ENCODE peak calls at places on chromosomes 4 and X, in seven cellular contexts. One of them, this sample, is unnamed.

GRCh38 chr4:168076989-168077725 is 15.2 kb upstream of the ANXA10 start:
- DNase-seq in non-pigmented ciliary epithelial cell: peak
- DNase-seq in NCI-H1092 treated with DMSO at 0.1 percent for 48 hours: peak
- DNase-seq in occipital lobe: peak
- DNase-seq in activated CD8-positive, alpha-beta memory T cell treated with anti-CD3 and anti-CD28 coated beads for 48 hours: peak
- DNase-seq in COR-L47: peak
- DNase-seq in T-helper 1 cell: no peak
- DNase-seq in this sample: no peak

GRCh38 chr4:41432889-41433288 is 105.1 kb upstream of the LIMCH1 start:
- DNase-seq in occipital lobe: no peak
- DNase-seq in NCI-H1092 treated with DMSO at 0.1 percent for 48 hours: no peak
- DNase-seq in COR-L47: no peak
- DNase-seq in activated CD8-positive, alpha-beta memory T cell treated with anti-CD3 and anti-CD28 coated beads for 48 hours: no peak
- DNase-seq in T-helper 1 cell: no peak
- DNase-seq in non-pigmented ciliary epithelial cell: peak
- DNase-seq in this sample: no peak

GRCh38 chr4:65353098-65353497 is 317.2 kb downstream of the EPHA5 start:
- DNase-seq in occipital lobe: no peak
- DNase-seq in T-helper 1 cell: no peak
- DNase-seq in non-pigmented ciliary epithelial cell: no peak
- DNase-seq in NCI-H1092 treated with DMSO at 0.1 percent for 48 hours: no peak
- DNase-seq in activated CD8-positive, alpha-beta memory T cell treated with anti-CD3 and anti-CD28 coated beads for 48 hours: no peak
- DNase-seq in COR-L47: no peak
- DNase-seq in this sample: no peak

GRCh38 chr4:54090804-54091623 is 8.9 kb upstream of the GSX2 start:
- DNase-seq in NCI-H1092 treated with DMSO at 0.1 percent for 48 hours: peak
- DNase-seq in activated CD8-positive, alpha-beta memory T cell treated with anti-CD3 and anti-CD28 coated beads for 48 hours: no peak
- DNase-seq in COR-L47: no peak
- DNase-seq in T-helper 1 cell: no peak
- DNase-seq in occipital lobe: no peak
- DNase-seq in non-pigmented ciliary epithelial cell: no peak
- DNase-seq in this sample: no peak

GRCh38 chrX:2451456-2452316 is 49.1 kb downstream of the DHRSX start:
- DNase-seq in non-pigmented ciliary epithelial cell: peak
- DNase-seq in occipital lobe: no peak
- DNase-seq in activated CD8-positive, alpha-beta memory T cell treated with anti-CD3 and anti-CD28 coated beads for 48 hours: no peak
- DNase-seq in NCI-H1092 treated with DMSO at 0.1 percent for 48 hours: no peak
- DNase-seq in T-helper 1 cell: no peak
- DNase-seq in COR-L47: no peak
- DNase-seq in this sample: no peak

GRCh38 chr4:88610771-88611170 is 18.5 kb downstream of the HERC3 start:
- DNase-seq in activated CD8-positive, alpha-beta memory T cell treated with anti-CD3 and anti-CD28 coated beads for 48 hours: no peak
- DNase-seq in non-pigmented ciliary epithelial cell: no peak
- DNase-seq in COR-L47: no peak
- DNase-seq in NCI-H1092 treated with DMSO at 0.1 percent for 48 hours: no peak
- DNase-seq in occipital lobe: peak
- DNase-seq in T-helper 1 cell: no peak
- DNase-seq in this sample: no peak

GRCh38 chr4:164252286-164252685 is 501.6 kb upstream of the SMIM31 start:
- DNase-seq in activated CD8-positive, alpha-beta memory T cell treated with anti-CD3 and anti-CD28 coated beads for 48 hours: no peak
- DNase-seq in NCI-H1092 treated with DMSO at 0.1 percent for 48 hours: no peak
- DNase-seq in COR-L47: no peak
- DNase-seq in occipital lobe: peak
- DNase-seq in non-pigmented ciliary epithelial cell: no peak
- DNase-seq in T-helper 1 cell: no peak
- DNase-seq in this sample: no peak

GRCh38 chrX:36963069-36963808 is 44.9 kb upstream of the FAM47C start:
- DNase-seq in T-helper 1 cell: no peak
- DNase-seq in activated CD8-positive, alpha-beta memory T cell treated with anti-CD3 and anti-CD28 coated beads for 48 hours: no peak
- DNase-seq in occipital lobe: no peak
- DNase-seq in non-pigmented ciliary epithelial cell: no peak
- DNase-seq in NCI-H1092 treated with DMSO at 0.1 percent for 48 hours: no peak
- DNase-seq in COR-L47: peak
- DNase-seq in this sample: no peak

GRCh38 chr4:164109517-164109916 is 615.0 kb downstream of the TMA16 start:
- DNase-seq in occipital lobe: no peak
- DNase-seq in COR-L47: no peak
- DNase-seq in NCI-H1092 treated with DMSO at 0.1 percent for 48 hours: no peak
- DNase-seq in activated CD8-positive, alpha-beta memory T cell treated with anti-CD3 and anti-CD28 coated beads for 48 hours: no peak
- DNase-seq in non-pigmented ciliary epithelial cell: no peak
- DNase-seq in T-helper 1 cell: no peak
- DNase-seq in this sample: no peak

GRCh38 chrX:39769748-39770147 is 328.0 kb downstream of the BCOR start:
- DNase-seq in non-pigmented ciliary epithelial cell: no peak
- DNase-seq in activated CD8-positive, alpha-beta memory T cell treated with anti-CD3 and anti-CD28 coated beads for 48 hours: no peak
- DNase-seq in occipital lobe: no peak
- DNase-seq in NCI-H1092 treated with DMSO at 0.1 percent for 48 hours: no peak
- DNase-seq in COR-L47: no peak
- DNase-seq in T-helper 1 cell: no peak
- DNase-seq in this sample: no peak

GRCh38 chr4:7747062-7747385 is 192.6 kb downstream of the AFAP1 start:
- DNase-seq in T-helper 1 cell: no peak
- DNase-seq in occipital lobe: no peak
- DNase-seq in non-pigmented ciliary epithelial cell: no peak
- DNase-seq in activated CD8-positive, alpha-beta memory T cell treated with anti-CD3 and anti-CD28 coated beads for 48 hours: no peak
- DNase-seq in NCI-H1092 treated with DMSO at 0.1 percent for 48 hours: no peak
- DNase-seq in COR-L47: no peak
- DNase-seq in this sample: no peak

GRCh38 chr4:1008840-1009646 is 2.4 kb upstream of the FGFRL1 start:
- DNase-seq in COR-L47: no peak
- DNase-seq in occipital lobe: no peak
- DNase-seq in T-helper 1 cell: peak
- DNase-seq in activated CD8-positive, alpha-beta memory T cell treated with anti-CD3 and anti-CD28 coated beads for 48 hours: no peak
- DNase-seq in NCI-H1092 treated with DMSO at 0.1 percent for 48 hours: no peak
- DNase-seq in non-pigmented ciliary epithelial cell: no peak
- DNase-seq in this sample: peak

GRCh38 chrX:17377047-17377692 is 2.2 kb downstream of the NHS start:
- DNase-seq in COR-L47: peak
- DNase-seq in activated CD8-positive, alpha-beta memory T cell treated with anti-CD3 and anti-CD28 coated beads for 48 hours: no peak
- DNase-seq in non-pigmented ciliary epithelial cell: no peak
- DNase-seq in occipital lobe: peak
- DNase-seq in T-helper 1 cell: no peak
- DNase-seq in NCI-H1092 treated with DMSO at 0.1 percent for 48 hours: peak
- DNase-seq in this sample: no peak

GRCh38 chr4:102620697-102621497 is 119.7 kb downstream of the NFKB1 start:
- DNase-seq in activated CD8-positive, alpha-beta memory T cell treated with anti-CD3 and anti-CD28 coated beads for 48 hours: no peak
- DNase-seq in occipital lobe: peak
- DNase-seq in T-helper 1 cell: no peak
- DNase-seq in non-pigmented ciliary epithelial cell: peak
- DNase-seq in NCI-H1092 treated with DMSO at 0.1 percent for 48 hours: peak
- DNase-seq in COR-L47: peak
- DNase-seq in this sample: no peak

GRCh38 chr4:86306816-86307215 is 53.0 kb downstream of the MAPK10 start:
- DNase-seq in NCI-H1092 treated with DMSO at 0.1 percent for 48 hours: peak
- DNase-seq in T-helper 1 cell: no peak
- DNase-seq in non-pigmented ciliary epithelial cell: no peak
- DNase-seq in activated CD8-positive, alpha-beta memory T cell treated with anti-CD3 and anti-CD28 coated beads for 48 hours: no peak
- DNase-seq in COR-L47: no peak
- DNase-seq in occipital lobe: no peak
- DNase-seq in this sample: no peak

GRCh38 chrX:47697171-47697570 is 38.2 kb upstream of the UXT start:
- DNase-seq in non-pigmented ciliary epithelial cell: no peak
- DNase-seq in COR-L47: no peak
- DNase-seq in activated CD8-positive, alpha-beta memory T cell treated with anti-CD3 and anti-CD28 coated beads for 48 hours: no peak
- DNase-seq in NCI-H1092 treated with DMSO at 0.1 percent for 48 hours: no peak
- DNase-seq in T-helper 1 cell: no peak
- DNase-seq in occipital lobe: no peak
- DNase-seq in this sample: no peak

GRCh38 chr4:1187182-1187581 is 14.8 kb upstream of the SPON2 start:
- DNase-seq in non-pigmented ciliary epithelial cell: no peak
- DNase-seq in occipital lobe: no peak
- DNase-seq in COR-L47: no peak
- DNase-seq in NCI-H1092 treated with DMSO at 0.1 percent for 48 hours: no peak
- DNase-seq in activated CD8-positive, alpha-beta memory T cell treated with anti-CD3 and anti-CD28 coated beads for 48 hours: no peak
- DNase-seq in T-helper 1 cell: no peak
- DNase-seq in this sample: peak

GRCh38 chr4:80471701-80472100 is 136.2 kb downstream of the CFAP299 start:
- DNase-seq in occipital lobe: no peak
- DNase-seq in T-helper 1 cell: no peak
- DNase-seq in activated CD8-positive, alpha-beta memory T cell treated with anti-CD3 and anti-CD28 coated beads for 48 hours: no peak
- DNase-seq in COR-L47: peak
- DNase-seq in NCI-H1092 treated with DMSO at 0.1 percent for 48 hours: peak
- DNase-seq in non-pigmented ciliary epithelial cell: no peak
- DNase-seq in this sample: no peak

GRCh38 chr4:150251752-150252190 is 173.5 kb downstream of the DCLK2 start:
- DNase-seq in non-pigmented ciliary epithelial cell: no peak
- DNase-seq in NCI-H1092 treated with DMSO at 0.1 percent for 48 hours: no peak
- DNase-seq in COR-L47: no peak
- DNase-seq in T-helper 1 cell: no peak
- DNase-seq in activated CD8-positive, alpha-beta memory T cell treated with anti-CD3 and anti-CD28 coated beads for 48 hours: no peak
- DNase-seq in occipital lobe: no peak
- DNase-seq in this sample: no peak

GRCh38 chr4:155526452-155527169 is 140.0 kb upstream of the GUCY1A1 start:
- DNase-seq in T-helper 1 cell: no peak
- DNase-seq in activated CD8-positive, alpha-beta memory T cell treated with anti-CD3 and anti-CD28 coated beads for 48 hours: no peak
- DNase-seq in occipital lobe: no peak
- DNase-seq in COR-L47: no peak
- DNase-seq in non-pigmented ciliary epithelial cell: no peak
- DNase-seq in NCI-H1092 treated with DMSO at 0.1 percent for 48 hours: no peak
- DNase-seq in this sample: no peak

GRCh38 chr4:168634276-168634802 is 137.5 kb downstream of the PALLD start:
- DNase-seq in T-helper 1 cell: no peak
- DNase-seq in occipital lobe: no peak
- DNase-seq in COR-L47: no peak
- DNase-seq in activated CD8-positive, alpha-beta memory T cell treated with anti-CD3 and anti-CD28 coated beads for 48 hours: no peak
- DNase-seq in NCI-H1092 treated with DMSO at 0.1 percent for 48 hours: no peak
- DNase-seq in non-pigmented ciliary epithelial cell: peak
- DNase-seq in this sample: no peak

GRCh38 chrX:150146271-150146888 is 208.1 kb upstream of the EOLA2 start:
- DNase-seq in T-helper 1 cell: no peak
- DNase-seq in occipital lobe: no peak
- DNase-seq in COR-L47: no peak
- DNase-seq in NCI-H1092 treated with DMSO at 0.1 percent for 48 hours: peak
- DNase-seq in activated CD8-positive, alpha-beta memory T cell treated with anti-CD3 and anti-CD28 coated beads for 48 hours: no peak
- DNase-seq in non-pigmented ciliary epithelial cell: no peak
- DNase-seq in this sample: no peak

GRCh38 chr4:54961357-54961975 is 163.9 kb downstream of the KDR start:
- DNase-seq in T-helper 1 cell: no peak
- DNase-seq in COR-L47: peak
- DNase-seq in occipital lobe: no peak
- DNase-seq in non-pigmented ciliary epithelial cell: no peak
- DNase-seq in NCI-H1092 treated with DMSO at 0.1 percent for 48 hours: peak
- DNase-seq in activated CD8-positive, alpha-beta memory T cell treated with anti-CD3 and anti-CD28 coated beads for 48 hours: no peak
- DNase-seq in this sample: no peak

GRCh38 chr4:42385534-42385933 is 11.8 kb upstream of the SHISA3 start:
- DNase-seq in activated CD8-positive, alpha-beta memory T cell treated with anti-CD3 and anti-CD28 coated beads for 48 hours: no peak
- DNase-seq in COR-L47: no peak
- DNase-seq in NCI-H1092 treated with DMSO at 0.1 percent for 48 hours: no peak
- DNase-seq in occipital lobe: no peak
- DNase-seq in non-pigmented ciliary epithelial cell: no peak
- DNase-seq in T-helper 1 cell: no peak
- DNase-seq in this sample: no peak

GRCh38 chrX:114058988-114059418 is 524.9 kb upstream of the HTR2C start:
- DNase-seq in occipital lobe: no peak
- DNase-seq in NCI-H1092 treated with DMSO at 0.1 percent for 48 hours: no peak
- DNase-seq in T-helper 1 cell: no peak
- DNase-seq in non-pigmented ciliary epithelial cell: no peak
- DNase-seq in activated CD8-positive, alpha-beta memory T cell treated with anti-CD3 and anti-CD28 coated beads for 48 hours: no peak
- DNase-seq in COR-L47: no peak
- DNase-seq in this sample: no peak

GRCh38 chr4:187687701-187688100 is 307.9 kb upstream of the ZFP42 start:
- DNase-seq in T-helper 1 cell: no peak
- DNase-seq in activated CD8-positive, alpha-beta memory T cell treated with anti-CD3 and anti-CD28 coated beads for 48 hours: no peak
- DNase-seq in COR-L47: no peak
- DNase-seq in occipital lobe: no peak
- DNase-seq in non-pigmented ciliary epithelial cell: no peak
- DNase-seq in NCI-H1092 treated with DMSO at 0.1 percent for 48 hours: no peak
- DNase-seq in this sample: no peak

GRCh38 chr4:6873291-6873690 is 36.3 kb upstream of the TBC1D14 start:
- DNase-seq in non-pigmented ciliary epithelial cell: no peak
- DNase-seq in occipital lobe: no peak
- DNase-seq in activated CD8-positive, alpha-beta memory T cell treated with anti-CD3 and anti-CD28 coated beads for 48 hours: no peak
- DNase-seq in NCI-H1092 treated with DMSO at 0.1 percent for 48 hours: no peak
- DNase-seq in T-helper 1 cell: no peak
- DNase-seq in COR-L47: peak
- DNase-seq in this sample: no peak

GRCh38 chrX:64306712-64307111 is 76.3 kb upstream of the ASB12 start:
- DNase-seq in non-pigmented ciliary epithelial cell: no peak
- DNase-seq in NCI-H1092 treated with DMSO at 0.1 percent for 48 hours: no peak
- DNase-seq in T-helper 1 cell: no peak
- DNase-seq in COR-L47: no peak
- DNase-seq in activated CD8-positive, alpha-beta memory T cell treated with anti-CD3 and anti-CD28 coated beads for 48 hours: no peak
- DNase-seq in occipital lobe: no peak
- DNase-seq in this sample: no peak